ENCODE peak calls at places on chromosomes 1 and 21, in five cellular contexts. V is GM23248, B is NCI-H1092 treated with DMSO at 0.1 percent for 48 hours, H is HuH-7, F is M059J. Q is an unnamed sample.

GRCh38 chr1:11879311-11880180 is 20.8 kb upstream of the NPPB start:
- DNase-seq in F (no peak), B (no peak), V (no peak), H (no peak), Q (no peak)

GRCh38 chr1:198848206-198848605 is 209.4 kb downstream of the PTPRC start:
- DNase-seq in F (peak), B (no peak), V (no peak), H (no peak), Q (no peak)

GRCh38 chr1:160097196-160097910 is 1.1 kb downstream of the IGSF8 start:
- DNase-seq in V (peak), B (no peak), H (no peak), F (no peak), Q (no peak)

GRCh38 chr1:188386666-188387065 is 1557.9 kb downstream of the PLA2G4A start:
- DNase-seq in B (no peak), V (no peak), H (no peak), F (peak), Q (no peak)

GRCh38 chr1:183954496-183954895 is 83.0 kb downstream of the COLGALT2 start:
- DNase-seq in V (no peak), F (no peak), H (no peak), B (no peak), Q (no peak)

GRCh38 chr1:150696151-150696550 is 803 bp downstream of the GOLPH3L start:
- DNase-seq in B (no peak), V (peak), H (no peak), F (no peak), Q (no peak)

GRCh38 chr1:100461222-100461621 is 76.7 kb upstream of the GPR88 start:
- DNase-seq in H (no peak), B (no peak), F (no peak), V (peak), Q (no peak)

GRCh38 chr1:150575072-150575489 is 4.3 kb downstream of the MCL1 start:
- DNase-seq in B (no peak), H (no peak), F (no peak), V (peak), Q (no peak)

GRCh38 chr21:38306407-38306806 is 49.6 kb downstream of the KCNJ15 start:
- DNase-seq in F (peak), B (no peak), H (no peak), V (peak), Q (no peak)

GRCh38 chr1:203627819-203628184 is 1.2 kb downstream of the ATP2B4 start:
- DNase-seq in H (peak), V (peak), F (peak), B (no peak), Q (no peak)

GRCh38 chr1:13965770-13966398 is 265.9 kb downstream of the PRDM2 start:
- DNase-seq in H (peak), B (peak), V (peak), F (peak), Q (peak)

GRCh38 chr1:202007703-202008489 is 2.5 kb upstream of the ELF3 start:
- DNase-seq in B (no peak), F (peak), V (no peak), H (no peak), Q (no peak)